ENCODE peak calls at places on chromosomes 6 and 20, in four cellular contexts. N is effector memory CD8-positive, alpha-beta T cell; W is immature natural killer cell; G is NCI-H1930. H is an unnamed sample.

GRCh38 chr6:98839788-98840361 is 5.5 kb downstream of the POU3F2 start:
- DNase-seq in W (no peak), G (no peak), N (no peak), H (no peak)

GRCh38 chr20:46458891-46459750 is 52.7 kb upstream of the ELMO2 start:
- DNase-seq in G (no peak), W (no peak), N (no peak), H (no peak)

GRCh38 chr20:46142124-46142523 is 24.0 kb downstream of the CD40 start:
- DNase-seq in W (no peak), N (no peak), G (no peak), H (no peak)

GRCh38 chr6:4805553-4806307 is 29.5 kb downstream of the CDYL start:
- DNase-seq in N (peak), G (peak), W (no peak), H (no peak)

GRCh38 chr6:39173276-39173675 is 56.0 kb downstream of the KCNK5 start:
- DNase-seq in N (no peak), W (no peak), G (no peak), H (no peak)

GRCh38 chr6:2514965-2515543 is 235.7 kb downstream of the MYLK4 start:
- DNase-seq in N (no peak), W (no peak), G (no peak), H (no peak)

GRCh38 chr20:60962367-60963045 is 289.6 kb upstream of the CDH4 start:
- DNase-seq in W (no peak), N (no peak), G (no peak), H (no peak)

GRCh38 chr6:43978473-43979360 is 148.5 kb downstream of the MRPL14 start:
- DNase-seq in N (no peak), W (no peak), G (no peak), H (no peak)

GRCh38 chr6:2542858-2543218 is 207.9 kb downstream of the MYLK4 start:
- DNase-seq in W (peak), G (no peak), N (peak), H (peak)

GRCh38 chr6:45432944-45433343 is 55.2 kb upstream of the SUPT3H start:
- DNase-seq in G (no peak), W (no peak), N (no peak), H (no peak)

GRCh38 chr6:116364361-116364760 is 6.4 kb upstream of the DSE start:
- DNase-seq in N (no peak), W (no peak), G (no peak), H (no peak)

GRCh38 chr20:37251836-37252477 is 9.7 kb downstream of the GHRH start:
- DNase-seq in W (no peak), N (no peak), G (no peak), H (no peak)

H was measured in Jurkat, Clone E6-1.